ENCODE peak calls at places on chromosomes 13 and 19, in seven cellular contexts. E is stimulated activated CD8-positive, alpha-beta memory T cell treated with anti-CD3 and anti-CD28 coated beads, Interleukin-4, amount 100 ng/mL, for 1 hour; J is testis; C is nucleus accumbens; S is hepatic stellate cell; T is MCF 10A; U is NCI-H1092 treated with DMSO at 0.1 percent for 48 hours. H is an unnamed sample.

GRCh38 chr13:63942372-63942771 is 2526.7 kb upstream of the PCDH20 start:
- DNase-seq in E (no peak), J (no peak), C (no peak), S (no peak), T (peak), U (no peak), H (no peak)

GRCh38 chr13:100129605-100130004 is 40.7 kb downstream of the PCCA start:
- DNase-seq in E (no peak), J (no peak), C (no peak), S (no peak), T (no peak), U (no peak), H (no peak)

GRCh38 chr19:53010494-53010893 is 3.2 kb upstream of the ERVV-1 start:
- DNase-seq in E (no peak), J (no peak), C (no peak), S (no peak), T (no peak), U (no peak), H (no peak)

GRCh38 chr13:40069173-40070044 is 413.9 kb downstream of the COG6 start:
- DNase-seq in E (peak), J (peak), C (peak), S (peak), T (peak), U (peak), H (peak)

GRCh38 chr19:22052644-22053013 is 345 bp downstream of the ZNF257 start:
- DNase-seq in E (no peak), J (peak), C (no peak), S (no peak), T (no peak), U (no peak), H (no peak)

GRCh38 chr19:30089086-30089665 is 147.1 kb downstream of the URI1 start:
- DNase-seq in E (no peak), J (no peak), C (no peak), S (no peak), T (no peak), U (no peak), H (no peak)

GRCh38 chr13:73254827-73255226 is 196.0 kb downstream of the KLF5 start:
- DNase-seq in E (no peak), J (no peak), C (no peak), S (no peak), T (peak), U (no peak), H (no peak)

GRCh38 chr13:50677687-50678463 is 165.6 kb downstream of the DLEU7 start:
- DNase-seq in E (no peak), J (peak), C (peak), S (no peak), T (no peak), U (no peak), H (no peak)

GRCh38 chr19:43316591-43317319 is 36.7 kb upstream of the CD177 start:
- DNase-seq in E (no peak), J (peak), C (no peak), S (no peak), T (peak), U (no peak), H (no peak)

H was measured in cerebellar nuclear complex.